ENCODE peak calls at places on chromosomes 7 and 10, in six cellular contexts. E is GF-D8, N is OCI-LY7, F is hippocampal formation, U is coronary artery, B is glutamatergic neuron. S is an unnamed sample.

GRCh38 chr10:130111115-130111847 is 651 bp upstream of the C10orf143 start:
- DNase-seq in E (peak), N (peak), F (peak), U (peak), B (peak), S (peak)

GRCh38 chr7:117982071-117983055 is 109.1 kb upstream of the CTTNBP2 start:
- DNase-seq in E (no peak), N (no peak), F (no peak), U (no peak), B (no peak), S (no peak)

GRCh38 chr7:2709553-2710165 is 21.7 kb downstream of the AMZ1 start:
- DNase-seq in E (peak), N (peak), F (peak), U (no peak), B (peak), S (peak)

GRCh38 chr10:31288961-31289360 is 30.1 kb upstream of the ZEB1 start:
- DNase-seq in E (no peak), N (no peak), F (no peak), U (no peak), B (no peak), S (no peak)

GRCh38 chr7:533266-533665 is 13.6 kb upstream of the PDGFA start:
- DNase-seq in E (no peak), N (no peak), F (no peak), U (no peak), B (no peak), S (no peak)

GRCh38 chr10:77004917-77005564 is 632.6 kb downstream of the KCNMA1 start:
- DNase-seq in E (no peak), N (peak), F (no peak), U (no peak), B (no peak), S (no peak)

GRCh38 chr10:132403511-132404168 is 6.6 kb downstream of the PWWP2B start:
- DNase-seq in E (no peak), N (no peak), F (no peak), U (no peak), B (no peak), S (no peak)

GRCh38 chr7:106466867-106467266 is 182.1 kb upstream of the NAMPT start:
- DNase-seq in E (no peak), N (no peak), F (no peak), U (no peak), B (no peak), S (no peak)

GRCh38 chr10:61592581-61592980 is 70.1 kb upstream of the CABCOCO1 start:
- DNase-seq in E (no peak), N (peak), F (no peak), U (no peak), B (peak), S (no peak)

GRCh38 chr10:116269612-116270011 is 3.4 kb downstream of the GFRA1 start:
- DNase-seq in E (no peak), N (no peak), F (no peak), U (no peak), B (no peak), S (no peak)

GRCh38 chr7:31129067-31129466 is 77.0 kb downstream of the ADCYAP1R1 start:
- DNase-seq in E (no peak), N (no peak), F (no peak), U (no peak), B (no peak), S (no peak)

GRCh38 chr10:10677479-10677878 is 340.2 kb upstream of the CELF2 start:
- DNase-seq in E (no peak), N (peak), F (peak), U (no peak), B (peak), S (no peak)

GRCh38 chr10:86220626-86221025 is 146.0 kb downstream of the GRID1 start:
- DNase-seq in E (no peak), N (no peak), F (no peak), U (no peak), B (no peak), S (no peak)

S was measured in effector CD8-positive, alpha-beta T cell.